ENCODE peak calls at places on chromosome 16, in nine cellular contexts. P, K, F, C, N, X, W, I and M are unnamed samples.

GRCh38 chr16:21656795-21657768 is 4.7 kb upstream of the IGSF6 start:
- DNase-seq in K (no peak), P (no peak), X (peak; percentile 68), C (no peak), F (peak; percentile 67), W (no peak), N (no peak), I (peak; percentile 60), M (peak; percentile 49)

GRCh38 chr16:69176033-69176780 is 10.8 kb upstream of the SNTB2 start:
- DNase-seq in W (no peak), I (no peak), C (no peak), X (no peak), P (no peak), F (peak; percentile 79), N (no peak), K (no peak), M (no peak)

GRCh38 chr16:12766853-12767252 is 36.8 kb downstream of the CPPED1 start:
- DNase-seq in K (no peak), I (no peak), W (no peak), F (no peak), C (no peak), N (no peak), X (no peak), P (no peak), M (no peak)

GRCh38 chr16:27254262-27254811 is 14.2 kb downstream of the NSMCE1 start:
- DNase-seq in P (no peak), K (no peak), N (no peak), I (no peak), W (no peak), F (no peak), X (no peak), C (no peak), M (no peak)

GRCh38 chr16:8944113-8944765 is 19.5 kb downstream of the USP7 start:
- DNase-seq in K (no peak), P (no peak), F (no peak), X (peak; percentile 40), C (no peak), N (no peak), W (no peak), I (no peak), M (no peak)

GRCh38 chr16:70687172-70687531 is 1.3 kb upstream of the MTSS2 start:
- DNase-seq in F (no peak), W (no peak), P (no peak), X (peak; percentile 53), I (no peak), C (no peak), N (no peak), K (no peak), M (no peak)

GRCh38 chr16:87570938-87571867 is 31.1 kb upstream of the JPH3 start:
- DNase-seq in C (peak; percentile 71), K (peak; percentile 66), I (peak; percentile 76), P (no peak), X (peak; percentile 32), F (peak; percentile 53), W (no peak), N (no peak), M (no peak)

GRCh38 chr16:88862968-88863367 is 3.5 kb downstream of the PABPN1L start:
- DNase-seq in X (no peak), C (no peak), W (no peak), P (no peak), F (no peak), N (no peak), I (no peak), K (no peak), M (no peak)

GRCh38 chr16:88300463-88300835 is 82.3 kb upstream of the ZNF469 start:
- DNase-seq in C (no peak), I (no peak), N (no peak), W (no peak), P (no peak), F (no peak), X (no peak), K (no peak), M (no peak)

GRCh38 chr16:19601083-19601976 is 45.8 kb downstream of the VPS35L start:
- DNase-seq in C (no peak), X (peak; percentile 48), F (peak; percentile 36), I (peak; percentile 42), N (no peak), W (no peak), P (no peak), K (peak; percentile 13), M (peak; percentile 22)

GRCh38 chr16:67257486-67258159 is 8.8 kb downstream of the SLC9A5 start:
- DNase-seq in W (no peak), X (no peak), I (no peak), C (no peak), N (peak; percentile 58), K (no peak), P (no peak), F (no peak), M (no peak)

GRCh38 chr16:18950469-18951185 is 24.4 kb upstream of the SMG1 start:
- DNase-seq in W (no peak), N (no peak), C (no peak), X (no peak), P (no peak), I (no peak), F (no peak), K (no peak), M (no peak)

DNA sequence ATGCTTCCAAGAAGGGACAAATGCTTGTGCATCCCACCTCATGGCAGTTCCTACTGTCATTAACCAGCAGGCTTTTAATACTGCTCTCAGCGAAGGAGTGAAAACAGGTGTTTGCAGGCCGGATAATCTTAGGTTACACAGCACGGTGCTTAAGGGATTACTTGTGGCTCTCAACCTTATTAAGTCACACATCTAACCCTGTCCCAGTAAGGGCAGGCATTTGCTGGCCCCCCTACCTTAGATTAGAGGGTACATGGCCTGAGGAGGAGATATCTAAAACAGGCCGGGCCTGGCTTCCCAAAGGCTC is 33.4 kb downstream of the SRL start:
- DNase-seq in K (no peak), I (no peak), N (no peak), P (no peak), W (no peak), F (no peak), X (no peak), C (no peak), M (no peak)
- TF ChIP-seq POLR2A in K (no peak), I (no peak), N (no peak), P (no peak), W (no peak), F (no peak), X (no peak), C (no peak), M (no peak)

GRCh38 chr16:24700549-24701392 is 28.7 kb upstream of the TNRC6A start:
- DNase-seq in W (no peak), I (peak; percentile 94), X (no peak), C (peak; percentile 66), F (peak; percentile 98), P (no peak), K (peak; percentile 60), N (no peak), M (peak; percentile 87)

GRCh38 chr16:24696699-24697098 is 32.8 kb upstream of the TNRC6A start:
- DNase-seq in F (no peak), C (no peak), K (no peak), I (no peak), N (no peak), W (no peak), P (no peak), X (no peak), M (no peak)

GRCh38 chr16:24699151-24699723 is 30.2 kb upstream of the TNRC6A start:
- DNase-seq in N (no peak), I (no peak), K (no peak), X (no peak), C (no peak), F (no peak), W (no peak), P (no peak), M (no peak)

GRCh38 chr16:24698314-24698713 is 31.1 kb upstream of the TNRC6A start:
- DNase-seq in I (no peak), P (no peak), K (no peak), W (no peak), N (no peak), F (no peak), X (no peak), C (no peak), M (no peak)

GRCh38 chr16:24701521-24701951 is 27.9 kb upstream of the TNRC6A start:
- DNase-seq in N (no peak), W (no peak), K (no peak), X (no peak), F (peak; percentile 51), I (peak; percentile 48), P (no peak), C (no peak), M (no peak)
- TF ChIP-seq POLR2A in N (no peak), W (no peak), K (no peak), X (no peak), F (no peak), I (no peak), P (no peak), C (no peak), M (no peak)

GRCh38 chr16:2476345-2476720 is 1.4 kb downstream of the TBC1D24 start:
- DNase-seq in N (no peak), C (no peak), K (no peak), W (no peak), I (no peak), P (no peak), F (no peak), X (no peak), M (no peak)

GRCh38 chr16:2475413-2476344 is 752 bp downstream of the TBC1D24 start:
- DNase-seq in I (no peak), N (peak; percentile 84), W (no peak), C (no peak), P (no peak), X (peak; percentile 81), K (peak; percentile 44), F (no peak), M (no peak)

GRCh38 chr16:2473999-2474876 is 689 bp upstream of the TBC1D24 start:
- DNase-seq in I (peak; percentile 56), F (peak; percentile 27), X (peak; percentile 74), K (peak; percentile 62), C (no peak), P (peak; percentile 77), W (peak; percentile 72), N (peak; percentile 90), M (peak; percentile 81)

GRCh38 chr16:2473425-2473926 is 1.5 kb upstream of the TBC1D24 start:
- DNase-seq in P (no peak), K (no peak), W (no peak), N (peak; percentile 83), F (no peak), C (no peak), I (no peak), X (peak; percentile 79), M (no peak)

GRCh38 chr16:2474877-2475412 is at the start of gene TBC1D24:
- DNase-seq in F (peak; percentile 72), W (peak; percentile 100), I (peak; percentile 78), K (peak; percentile 90), C (peak; percentile 79), P (peak; percentile 100), X (peak; percentile 88), N (peak; percentile 97), M (peak; percentile 100)
- TF ChIP-seq POLR2A in F (peak; percentile 40), W (no peak), I (peak; percentile 91), K (peak; percentile 46), C (peak; percentile 25), P (peak; percentile 46), X (peak; percentile 78), N (no peak), M (peak; percentile 92)

DNA sequence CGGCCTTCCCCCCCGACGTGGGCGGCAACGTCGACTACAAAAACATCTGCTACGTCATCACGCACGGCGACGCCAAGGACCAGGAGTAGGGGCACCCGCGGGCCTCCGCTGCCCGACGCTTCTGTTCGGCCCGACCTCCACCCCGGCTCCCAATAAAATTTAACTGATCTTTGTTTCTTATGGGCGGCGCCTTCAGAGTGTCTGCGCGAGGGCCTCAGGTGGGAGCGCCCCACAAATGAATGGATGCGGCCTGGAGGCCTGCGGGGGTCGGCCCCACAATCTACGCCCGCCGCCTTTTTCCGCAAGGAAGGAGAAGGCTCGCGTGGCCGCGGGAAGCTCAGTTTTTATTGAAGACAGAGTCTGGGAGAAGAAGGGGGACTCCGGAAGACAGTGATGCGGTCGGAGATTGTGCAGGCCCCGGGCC is 3.2 kb downstream of the MYL11 start:
- DNase-seq in P (peak; percentile 80), I (peak; percentile 94), N (peak; percentile 98), C (peak; percentile 93), W (peak; percentile 65), K (peak; percentile 94), F (peak; percentile 85), X (peak; percentile 97), M (peak; percentile 72)
- TF ChIP-seq POLR2A in P (peak; percentile 64), I (no peak), N (no peak), C (peak; percentile 66), W (peak; percentile 55), K (peak; percentile 72), F (peak; percentile 85), X (peak; percentile 69), M (peak; percentile 53)